ENCODE peak calls at places on chromosomes 3 and 15, in nine cellular contexts. One of them, this sample, is unnamed.
A peak's percentile ranks its signal among the peaks of the same experiment; 100 is the strongest.

GRCh38 chr3:125679258-125679657 is 84.0 kb upstream of the OSBPL11 start:
- DNase-seq in cardiac fibroblast: no peak
- DNase-seq in thoracic aorta: no peak
- DNase-seq in lower lobe of right lung: no peak
- DNase-seq in B cell: no peak
- DNase-seq in brain microvascular endothelial cell: no peak
- DNase-seq in heart left ventricle: no peak
- DNase-seq in neural progenitor cell: no peak
- DNase-seq in BJ: no peak
- DNase-seq in this sample: no peak

GRCh38 chr15:89664951-89665350 is 9.7 kb upstream of the KIF7 start:
- DNase-seq in neural progenitor cell: no peak
- DNase-seq in heart left ventricle: no peak
- DNase-seq in cardiac fibroblast: no peak
- DNase-seq in BJ: no peak
- DNase-seq in brain microvascular endothelial cell: no peak
- DNase-seq in thoracic aorta: no peak
- DNase-seq in lower lobe of right lung: no peak
- DNase-seq in B cell: no peak
- DNase-seq in this sample: no peak

GRCh38 chr3:132544130-132544529 is 52.9 kb upstream of the ACKR4 start:
- DNase-seq in cardiac fibroblast: no peak
- DNase-seq in heart left ventricle: no peak
- DNase-seq in neural progenitor cell: no peak
- DNase-seq in BJ: no peak
- DNase-seq in brain microvascular endothelial cell: no peak
- DNase-seq in thoracic aorta: no peak
- DNase-seq in B cell: no peak
- DNase-seq in lower lobe of right lung: no peak
- DNase-seq in this sample: no peak

GRCh38 chr3:185846041-185846440 is 21.2 kb upstream of the IGF2BP2 start:
- DNase-seq in thoracic aorta: no peak
- DNase-seq in BJ: no peak
- DNase-seq in heart left ventricle: no peak
- DNase-seq in lower lobe of right lung: no peak
- DNase-seq in brain microvascular endothelial cell: no peak
- DNase-seq in cardiac fibroblast: peak; percentile 51
- DNase-seq in neural progenitor cell: no peak
- DNase-seq in B cell: no peak
- DNase-seq in this sample: no peak

GRCh38 chr3:115595611-115596010 is 27.7 kb upstream of the GAP43 start:
- DNase-seq in B cell: no peak
- DNase-seq in heart left ventricle: no peak
- DNase-seq in lower lobe of right lung: no peak
- DNase-seq in neural progenitor cell: no peak
- DNase-seq in BJ: no peak
- DNase-seq in thoracic aorta: no peak
- DNase-seq in brain microvascular endothelial cell: peak; percentile 72
- DNase-seq in cardiac fibroblast: peak; percentile 3
- DNase-seq in this sample: no peak

GRCh38 chr3:191432162-191432561 is 28.8 kb upstream of the PYDC2 start:
- DNase-seq in heart left ventricle: no peak
- DNase-seq in thoracic aorta: no peak
- DNase-seq in lower lobe of right lung: no peak
- DNase-seq in neural progenitor cell: no peak
- DNase-seq in B cell: no peak
- DNase-seq in cardiac fibroblast: no peak
- DNase-seq in BJ: no peak
- DNase-seq in brain microvascular endothelial cell: no peak
- DNase-seq in this sample: no peak

GRCh38 chr3:196055683-196056270 is 26.1 kb downstream of the TFRC start:
- DNase-seq in thoracic aorta: no peak
- DNase-seq in brain microvascular endothelial cell: no peak
- DNase-seq in lower lobe of right lung: peak; percentile 89
- DNase-seq in BJ: no peak
- DNase-seq in cardiac fibroblast: peak; percentile 5
- DNase-seq in neural progenitor cell: no peak
- DNase-seq in heart left ventricle: no peak
- DNase-seq in B cell: no peak
- DNase-seq in this sample: peak; percentile 5

GRCh38 chr3:194422188-194422587 is 23.1 kb upstream of the GP5 start:
- DNase-seq in BJ: peak; percentile 17
- DNase-seq in neural progenitor cell: no peak
- DNase-seq in brain microvascular endothelial cell: no peak
- DNase-seq in lower lobe of right lung: no peak
- DNase-seq in B cell: no peak
- DNase-seq in heart left ventricle: no peak
- DNase-seq in thoracic aorta: no peak
- DNase-seq in cardiac fibroblast: no peak
- DNase-seq in this sample: no peak

GRCh38 chr15:72238586-72238985 is 7.6 kb upstream of the PKM start:
- DNase-seq in brain microvascular endothelial cell: no peak
- DNase-seq in heart left ventricle: no peak
- DNase-seq in B cell: no peak
- DNase-seq in thoracic aorta: no peak
- DNase-seq in BJ: no peak
- DNase-seq in lower lobe of right lung: no peak
- DNase-seq in neural progenitor cell: no peak
- DNase-seq in cardiac fibroblast: no peak
- DNase-seq in this sample: no peak

GRCh38 chr3:76026379-76026778 is 241.0 kb upstream of the ZNF717 start:
- DNase-seq in B cell: no peak
- DNase-seq in cardiac fibroblast: no peak
- DNase-seq in BJ: no peak
- DNase-seq in brain microvascular endothelial cell: no peak
- DNase-seq in heart left ventricle: no peak
- DNase-seq in lower lobe of right lung: no peak
- DNase-seq in neural progenitor cell: no peak
- DNase-seq in thoracic aorta: no peak
- DNase-seq in this sample: no peak

GRCh38 chr3:76021376-76021775 is 236.0 kb upstream of the ZNF717 start:
- DNase-seq in B cell: no peak
- DNase-seq in lower lobe of right lung: no peak
- DNase-seq in thoracic aorta: no peak
- DNase-seq in brain microvascular endothelial cell: no peak
- DNase-seq in neural progenitor cell: no peak
- DNase-seq in heart left ventricle: no peak
- DNase-seq in cardiac fibroblast: no peak
- DNase-seq in BJ: no peak
- DNase-seq in this sample: no peak

GRCh38 chr3:76025561-76025960 is 240.2 kb upstream of the ZNF717 start:
- DNase-seq in brain microvascular endothelial cell: no peak
- DNase-seq in heart left ventricle: no peak
- DNase-seq in thoracic aorta: no peak
- DNase-seq in B cell: no peak
- DNase-seq in cardiac fibroblast: no peak
- DNase-seq in neural progenitor cell: no peak
- DNase-seq in BJ: no peak
- DNase-seq in lower lobe of right lung: no peak
- DNase-seq in this sample: no peak

GRCh38 chr3:76028816-76029215 is 243.5 kb upstream of the ZNF717 start:
- DNase-seq in cardiac fibroblast: no peak
- DNase-seq in B cell: no peak
- DNase-seq in lower lobe of right lung: no peak
- DNase-seq in neural progenitor cell: no peak
- DNase-seq in thoracic aorta: no peak
- DNase-seq in BJ: no peak
- DNase-seq in heart left ventricle: no peak
- DNase-seq in brain microvascular endothelial cell: no peak
- DNase-seq in this sample: no peak

GRCh38 chr3:76024640-76025039 is 239.3 kb upstream of the ZNF717 start:
- DNase-seq in lower lobe of right lung: no peak
- DNase-seq in brain microvascular endothelial cell: no peak
- DNase-seq in B cell: no peak
- DNase-seq in BJ: no peak
- DNase-seq in neural progenitor cell: peak; percentile 36
- DNase-seq in thoracic aorta: no peak
- DNase-seq in heart left ventricle: no peak
- DNase-seq in cardiac fibroblast: peak; percentile 2
- DNase-seq in this sample: no peak
- TF ChIP-seq CTCF in lower lobe of right lung: peak; percentile 34
- TF ChIP-seq CTCF in brain microvascular endothelial cell: peak; percentile 48
- TF ChIP-seq CTCF in B cell: no peak
- TF ChIP-seq CTCF in BJ: peak; percentile 33
- TF ChIP-seq CTCF in neural progenitor cell: peak; percentile 67
- TF ChIP-seq CTCF in thoracic aorta: no peak
- TF ChIP-seq CTCF in heart left ventricle: no peak
- TF ChIP-seq CTCF in cardiac fibroblast: peak; percentile 30
- TF ChIP-seq CTCF in this sample: no peak

GRCh38 chr3:49902511-49903345 is 945 bp downstream of the MST1R start:
- DNase-seq in brain microvascular endothelial cell: no peak
- DNase-seq in BJ: no peak
- DNase-seq in heart left ventricle: no peak
- DNase-seq in thoracic aorta: no peak
- DNase-seq in neural progenitor cell: no peak
- DNase-seq in B cell: no peak
- DNase-seq in cardiac fibroblast: no peak
- DNase-seq in lower lobe of right lung: no peak
- DNase-seq in this sample: no peak

GRCh38 chr3:49908378-49909199 is 4.9 kb upstream of the MST1R start:
- DNase-seq in neural progenitor cell: no peak
- DNase-seq in lower lobe of right lung: no peak
- DNase-seq in heart left ventricle: no peak
- DNase-seq in BJ: no peak
- DNase-seq in brain microvascular endothelial cell: peak; percentile 22
- DNase-seq in B cell: peak; percentile 9
- DNase-seq in thoracic aorta: no peak
- DNase-seq in cardiac fibroblast: no peak
- DNase-seq in this sample: no peak

GRCh38 chr3:49910409-49911123 is 6.9 kb upstream of the MST1R start:
- DNase-seq in lower lobe of right lung: no peak
- DNase-seq in BJ: no peak
- DNase-seq in thoracic aorta: no peak
- DNase-seq in neural progenitor cell: peak; percentile 76
- DNase-seq in B cell: peak; percentile 5
- DNase-seq in brain microvascular endothelial cell: no peak
- DNase-seq in heart left ventricle: no peak
- DNase-seq in cardiac fibroblast: no peak
- DNase-seq in this sample: no peak

GRCh38 chr3:49903451-49904424 is at the start of gene MST1R:
- DNase-seq in B cell: peak; percentile 95
- DNase-seq in BJ: no peak
- DNase-seq in cardiac fibroblast: peak; percentile 30
- DNase-seq in brain microvascular endothelial cell: no peak
- DNase-seq in neural progenitor cell: peak; percentile 89
- DNase-seq in lower lobe of right lung: peak; percentile 92
- DNase-seq in heart left ventricle: peak; percentile 76
- DNase-seq in thoracic aorta: no peak
- DNase-seq in this sample: peak; percentile 14

DNA sequence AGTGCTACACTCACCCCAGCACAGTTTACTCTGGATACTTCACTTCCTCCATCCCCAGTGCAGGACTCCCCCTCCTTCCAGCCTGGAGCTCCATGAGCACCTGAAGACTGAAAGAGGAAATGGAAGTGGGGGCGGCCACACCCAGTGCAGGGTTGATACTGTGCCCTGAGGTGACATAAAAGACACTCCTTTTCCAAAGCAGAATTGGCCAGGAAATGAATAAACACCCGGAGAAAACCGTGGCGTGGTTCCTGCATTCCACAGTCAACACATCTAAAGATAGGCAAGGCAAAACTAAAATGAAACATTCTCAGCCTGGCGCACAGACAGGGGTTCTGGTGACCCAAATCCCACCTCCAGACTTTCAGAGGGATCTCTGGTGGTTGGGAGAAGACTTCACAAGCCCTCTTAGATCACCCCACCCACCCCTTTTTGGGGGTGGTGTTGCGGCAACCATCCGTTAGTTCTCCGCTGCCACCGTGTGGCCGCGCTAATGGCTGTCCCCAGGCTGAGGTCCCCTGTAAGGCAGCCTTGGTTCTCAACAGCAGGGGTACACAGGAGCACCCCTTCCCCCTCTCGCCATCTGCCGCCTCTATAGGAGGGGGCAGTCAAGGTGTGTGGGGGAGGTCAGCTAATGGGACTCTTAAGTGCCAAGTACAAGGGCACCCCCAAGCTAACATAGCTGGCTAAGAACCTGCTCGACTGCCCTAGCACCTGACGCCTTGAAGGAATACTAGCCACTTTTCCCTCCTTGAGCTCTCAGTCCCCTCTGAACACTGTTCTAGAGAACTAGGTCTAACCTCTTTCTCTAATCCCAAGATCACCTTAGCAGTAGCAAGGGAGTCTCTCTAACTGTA is 2.6 kb upstream of the MST1R start:
- DNase-seq in thoracic aorta: no peak
- DNase-seq in BJ: no peak
- DNase-seq in heart left ventricle: peak; percentile 54
- DNase-seq in neural progenitor cell: peak; percentile 80
- DNase-seq in B cell: peak; percentile 82
- DNase-seq in cardiac fibroblast: peak; percentile 60
- DNase-seq in brain microvascular endothelial cell: peak; percentile 28
- DNase-seq in lower lobe of right lung: peak; percentile 65
- DNase-seq in this sample: no peak
- TF ChIP-seq CTCF in thoracic aorta: peak; percentile 72
- TF ChIP-seq CTCF in BJ: peak; percentile 85
- TF ChIP-seq CTCF in heart left ventricle: peak; percentile 65
- TF ChIP-seq CTCF in neural progenitor cell: peak; percentile 75
- TF ChIP-seq CTCF in B cell: peak; percentile 62
- TF ChIP-seq CTCF in cardiac fibroblast: peak; percentile 76
- TF ChIP-seq CTCF in brain microvascular endothelial cell: peak; percentile 83
- TF ChIP-seq CTCF in lower lobe of right lung: peak; percentile 64
- TF ChIP-seq CTCF in this sample: peak; percentile 66

DNA sequence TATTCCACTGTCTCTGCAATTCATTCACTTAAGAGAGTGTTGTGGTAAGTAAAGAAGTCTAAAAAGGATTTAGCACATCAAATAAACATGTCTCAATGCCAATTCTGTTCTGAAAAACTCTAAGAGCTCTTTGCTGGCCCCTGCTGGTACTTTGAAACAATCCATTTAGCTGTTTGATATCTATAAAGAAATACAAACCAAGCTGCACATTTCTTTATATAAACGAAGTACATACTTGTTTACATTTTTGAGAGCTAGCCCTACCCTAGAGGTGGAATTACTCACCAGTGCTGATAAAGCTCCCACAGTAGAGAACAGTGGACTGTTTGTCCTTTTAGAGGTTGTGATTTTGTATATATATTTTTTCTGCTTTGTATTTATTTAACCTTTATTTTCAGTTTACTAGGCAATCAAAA is 75.5 kb downstream of the NEDD4 start:
- DNase-seq in thoracic aorta: no peak
- DNase-seq in heart left ventricle: no peak
- DNase-seq in B cell: no peak
- DNase-seq in cardiac fibroblast: peak; percentile 90
- DNase-seq in brain microvascular endothelial cell: peak; percentile 85
- DNase-seq in lower lobe of right lung: no peak
- DNase-seq in neural progenitor cell: peak; percentile 18
- DNase-seq in BJ: peak; percentile 70
- DNase-seq in this sample: no peak
- TF ChIP-seq CTCF in thoracic aorta: no peak
- TF ChIP-seq CTCF in heart left ventricle: peak; percentile 37
- TF ChIP-seq CTCF in B cell: peak; percentile 51
- TF ChIP-seq CTCF in cardiac fibroblast: peak; percentile 64
- TF ChIP-seq CTCF in brain microvascular endothelial cell: peak; percentile 63
- TF ChIP-seq CTCF in lower lobe of right lung: peak; percentile 65
- TF ChIP-seq CTCF in neural progenitor cell: peak; percentile 63
- TF ChIP-seq CTCF in BJ: peak; percentile 77
- TF ChIP-seq CTCF in this sample: peak; percentile 56

GRCh38 chr3:9852528-9852927 is 8.7 kb upstream of the RPUSD3 start:
- DNase-seq in lower lobe of right lung: no peak
- DNase-seq in thoracic aorta: no peak
- DNase-seq in neural progenitor cell: no peak
- DNase-seq in cardiac fibroblast: no peak
- DNase-seq in B cell: no peak
- DNase-seq in heart left ventricle: no peak
- DNase-seq in BJ: no peak
- DNase-seq in brain microvascular endothelial cell: no peak
- DNase-seq in this sample: no peak
- TF ChIP-seq CTCF in lower lobe of right lung: no peak
- TF ChIP-seq CTCF in thoracic aorta: no peak
- TF ChIP-seq CTCF in neural progenitor cell: no peak
- TF ChIP-seq CTCF in cardiac fibroblast: no peak
- TF ChIP-seq CTCF in B cell: no peak
- TF ChIP-seq CTCF in heart left ventricle: no peak
- TF ChIP-seq CTCF in BJ: no peak
- TF ChIP-seq CTCF in brain microvascular endothelial cell: no peak
- TF ChIP-seq CTCF in this sample: no peak